ENCODE peak calls at places on chromosomes 5 and 9, in five cellular contexts. Q is fibroblast of lung, G is MM.1S, O is GM23248, P is K562. N is an unnamed sample.

GRCh38 chr5:58259685-58260152 is 200.2 kb downstream of the PLK2 start:
- DNase-seq in G (peak), Q (peak), P (no peak), O (peak), N (peak)

GRCh38 chr5:126044111-126044668 is 379.0 kb upstream of the GRAMD2B start:
- DNase-seq in P (no peak), G (peak), O (peak), Q (peak), N (peak)

GRCh38 chr5:89703799-89704198 is 705.8 kb downstream of the CETN3 start:
- DNase-seq in Q (no peak), O (no peak), P (no peak), G (no peak), N (peak)

GRCh38 chr5:172800088-172800551 is 29.1 kb upstream of the DUSP1 start:
- DNase-seq in Q (peak), G (no peak), O (peak), P (no peak), N (peak)

GRCh38 chr9:92734931-92735906 is 29.4 kb downstream of the BICD2 start:
- DNase-seq in G (no peak), P (no peak), O (no peak), Q (no peak), N (no peak)

GRCh38 chr9:36928670-36929349 is 105.3 kb downstream of the PAX5 start:
- DNase-seq in Q (no peak), O (peak), G (no peak), P (no peak), N (peak)

GRCh38 chr9:89748831-89749499 is 144.2 kb downstream of the GADD45G start:
- DNase-seq in G (no peak), P (no peak), Q (no peak), O (no peak), N (no peak)

GRCh38 chr5:141384471-141385267 is 2.1 kb downstream of the PCDHGA7 start:
- DNase-seq in G (no peak), O (no peak), P (no peak), Q (no peak), N (no peak)

GRCh38 chr5:147453901-147454814 is 55.7 kb downstream of the DPYSL3 start:
- DNase-seq in O (peak), G (peak), Q (peak), P (peak), N (peak)

GRCh38 chr9:124013263-124014211 is 2.0 kb downstream of the LHX2 start:
- DNase-seq in Q (no peak), P (no peak), O (no peak), G (no peak), N (no peak)

GRCh38 chr9:98317134-98317857 is 61.8 kb upstream of the TBC1D2 start:
- DNase-seq in P (no peak), O (peak), G (no peak), Q (peak), N (peak)

GRCh38 chr5:32074401-32074800 is 99.7 kb downstream of the GOLPH3 start:
- DNase-seq in O (no peak), P (no peak), G (no peak), Q (no peak), N (no peak)

GRCh38 chr5:69074664-69075521 is 18.9 kb upstream of the SLC30A5 start:
- DNase-seq in O (no peak), G (no peak), Q (no peak), P (no peak), N (no peak)

DNA sequence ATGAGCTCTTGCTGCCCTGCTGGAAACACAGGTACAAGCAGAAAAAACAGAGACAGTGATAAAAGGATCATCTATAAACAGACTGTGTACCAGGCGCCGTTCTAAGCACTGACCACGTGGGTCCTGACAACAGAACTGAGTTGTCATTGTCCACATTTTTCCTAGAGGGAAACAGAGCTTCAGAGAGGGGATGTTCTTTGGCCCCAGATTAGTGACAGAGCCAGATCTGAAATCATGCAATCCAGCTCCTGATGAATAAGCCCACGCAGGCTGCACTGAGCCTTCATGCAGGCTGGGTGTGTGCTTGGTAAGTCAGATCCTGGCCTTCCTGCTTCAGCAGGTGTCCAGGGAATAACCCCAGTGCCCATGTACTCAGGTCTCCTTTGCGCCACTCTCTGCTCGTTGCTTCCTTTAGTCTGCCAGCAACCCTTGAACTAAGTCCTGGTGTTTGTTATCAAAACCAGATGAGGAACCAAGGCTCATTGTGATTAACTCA is 22.8 kb upstream of the TCF7 start:
- DNase-seq in O (peak), Q (no peak), G (no peak), P (no peak), N (no peak)
- H2AFZ ChIP-seq in O (no peak), Q (no peak), G (no peak), P (no peak), N (no peak)

DNA sequence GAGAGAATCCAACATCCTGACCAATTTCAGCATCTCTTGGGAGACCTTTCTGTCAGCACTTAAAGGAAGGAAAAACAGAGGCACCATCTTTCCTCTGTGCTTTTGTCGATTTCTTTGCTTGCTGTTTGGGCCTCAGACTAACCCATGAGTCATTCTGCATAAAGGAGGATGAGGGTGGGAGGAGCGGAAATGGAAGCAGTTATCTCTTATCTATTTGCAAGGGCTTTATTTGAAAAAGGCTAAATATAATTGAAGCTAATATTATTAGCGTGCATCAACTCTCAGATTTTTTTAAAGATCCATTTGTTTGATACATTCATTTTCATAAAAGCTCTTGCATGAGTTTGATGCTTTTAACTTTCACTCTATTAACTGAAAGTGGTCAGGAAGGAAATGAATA is 72.9 kb downstream of the ZNF622 start:
- DNase-seq in Q (no peak), P (peak), O (peak), G (no peak), N (no peak)
- H2AFZ ChIP-seq in Q (no peak), P (no peak), O (no peak), G (no peak), N (no peak)

DNA sequence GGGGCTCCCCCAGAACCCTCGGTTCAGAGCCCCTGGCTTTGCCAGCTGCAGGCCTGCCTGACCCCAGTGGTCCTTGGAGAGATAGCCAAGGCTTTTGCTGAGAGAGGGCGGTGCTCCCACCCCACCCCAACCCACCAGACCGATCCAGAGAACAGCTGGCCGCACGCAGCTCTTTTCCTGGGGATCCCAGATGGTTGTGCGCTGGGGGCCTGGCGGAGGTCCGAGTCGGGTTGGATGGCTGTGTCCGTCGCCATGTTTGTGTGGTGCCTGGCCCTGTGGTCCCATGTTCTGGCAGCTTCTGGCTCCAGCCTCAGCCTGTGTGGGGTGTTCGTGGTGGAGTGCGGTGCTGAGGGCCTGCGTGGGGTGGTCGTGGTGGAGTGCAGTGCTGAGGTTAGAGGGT is 97.5 kb downstream of the RXRA start:
- DNase-seq in G (no peak), P (no peak), Q (no peak), O (no peak), N (no peak)
- H2AFZ ChIP-seq in G (no peak), P (no peak), Q (no peak), O (no peak), N (no peak)

GRCh38 chr5:76524872-76525271 is 98.3 kb downstream of the F2RL2 start:
- DNase-seq in G (no peak), Q (no peak), O (no peak), P (no peak), N (no peak)

GRCh38 chr5:76524101-76524835 is 98.9 kb downstream of the F2RL2 start:
- DNase-seq in Q (no peak), P (no peak), O (no peak), G (no peak), N (no peak)

GRCh38 chr5:76522103-76522942 is 100.9 kb downstream of the F2RL2 start:
- DNase-seq in O (no peak), P (no peak), Q (no peak), G (no peak), N (no peak)

GRCh38 chr5:76517334-76517733 is 105.9 kb downstream of the F2RL2 start:
- DNase-seq in P (no peak), Q (no peak), G (no peak), O (no peak), N (no peak)

GRCh38 chr5:76521240-76521758 is 101.9 kb downstream of the F2RL2 start:
- DNase-seq in O (peak), Q (peak), P (no peak), G (peak), N (no peak)
- H2AFZ ChIP-seq in O (no peak), Q (no peak), P (no peak), G (no peak), N (no peak)

GRCh38 chr9:468766-469496 is 254.3 kb downstream of the DOCK8 start:
- DNase-seq in P (no peak), O (no peak), Q (no peak), G (peak), N (no peak)
- H2AFZ ChIP-seq in P (peak), O (peak), Q (no peak), G (peak), N (no peak)

GRCh38 chr5:139787568-139788293 is 7.9 kb upstream of the PSD2 start:
- DNase-seq in G (peak), O (peak), P (peak), Q (peak), N (peak)
- H2AFZ ChIP-seq in G (peak), O (peak), P (peak), Q (peak), N (peak)

GRCh38 chr9:108636023-108636422 is 219.8 kb downstream of the ACTL7B start:
- DNase-seq in Q (no peak), G (no peak), O (no peak), P (no peak), N (no peak)

GRCh38 chr9:108634669-108635462 is 220.9 kb downstream of the ACTL7B start:
- DNase-seq in G (no peak), O (peak), Q (no peak), P (no peak), N (no peak)

GRCh38 chr9:108637340-108637739 is 218.4 kb downstream of the ACTL7B start:
- DNase-seq in Q (no peak), O (no peak), G (no peak), P (no peak), N (no peak)

GRCh38 chr9:108631890-108632289 is 223.9 kb downstream of the ACTL7B start:
- DNase-seq in Q (no peak), P (no peak), O (no peak), G (no peak), N (no peak)

DNA sequence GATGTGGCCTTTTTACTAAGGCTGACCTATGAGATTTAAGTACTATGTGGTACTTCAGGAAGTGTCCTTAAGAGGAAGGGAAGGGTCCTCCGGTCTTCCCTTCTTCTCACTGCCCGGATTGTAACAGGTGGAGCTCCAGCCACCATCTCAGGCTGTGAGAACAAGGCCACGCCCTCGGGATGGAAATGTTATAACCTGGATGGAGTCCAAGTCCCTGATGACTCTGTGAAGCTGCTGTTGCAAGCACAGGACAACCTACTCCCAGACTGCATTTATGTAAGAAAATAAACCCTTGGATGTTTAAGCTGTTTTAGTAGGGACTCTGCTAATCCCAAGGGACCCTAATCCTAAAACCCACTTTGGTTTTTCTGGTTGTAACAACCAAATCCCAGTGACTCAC is 221.6 kb downstream of the ACTL7B start:
- DNase-seq in G (no peak), Q (peak), P (no peak), O (peak), N (no peak)
- H2AFZ ChIP-seq in G (no peak), Q (no peak), P (no peak), O (no peak), N (no peak)

GRCh38 chr5:139408191-139408590 is 4.3 kb upstream of the SPATA24 start:
- DNase-seq in G (no peak), Q (no peak), P (no peak), O (no peak), N (no peak)
- H2AFZ ChIP-seq in G (peak), Q (no peak), P (no peak), O (no peak), N (no peak)

GRCh38 chr5:14075937-14076336 is 67.2 kb upstream of the TRIO start:
- DNase-seq in P (no peak), Q (no peak), G (no peak), O (no peak), N (no peak)
- H2AFZ ChIP-seq in P (no peak), Q (no peak), G (no peak), O (no peak), N (no peak)

N was measured in mesenchymal stem cell.